ENCODE peak calls at places on chromosomes 13 and 19, in four cellular contexts. Y is kidney, J is NCI-H82, N is NCI-H2029 treated with DMSO at 0.1 percent for 48 hours. K is an unnamed sample.

GRCh38 chr19:5445667-5446066 is 9.6 kb upstream of the ZNRF4 start:
- DNase-seq in Y (no peak), J (peak; percentile 60), N (no peak), K (no peak)

GRCh38 chr13:40334031-40334430 is 332.4 kb downstream of the FOXO1 start:
- DNase-seq in N (no peak), J (no peak), Y (no peak), K (no peak)

GRCh38 chr13:51220706-51221105 is 1.5 kb upstream of the FAM124A start:
- DNase-seq in Y (no peak), N (no peak), J (no peak), K (no peak)

GRCh38 chr13:47796816-47797215 is 204.3 kb downstream of the SUCLA2 start:
- DNase-seq in J (no peak), Y (no peak), N (no peak), K (no peak)

GRCh38 chr19:4474504-4475136 is 2.5 kb downstream of the HDGFL2 start:
- DNase-seq in N (no peak), Y (no peak), J (peak; percentile 91), K (no peak)

GRCh38 chr13:110173247-110173818 is 133.6 kb downstream of the COL4A1 start:
- DNase-seq in N (no peak), J (no peak), Y (no peak), K (no peak)

GRCh38 chr13:98254541-98254940 is 77.5 kb upstream of the RNF113B start:
- DNase-seq in N (no peak), J (no peak), Y (no peak), K (no peak)

GRCh38 chr19:6032827-6033226 is 54.9 kb upstream of the RANBP3 start:
- DNase-seq in J (no peak), N (no peak), Y (peak; percentile 17), K (peak; percentile 40)

GRCh38 chr19:34404109-34404909 is at the start of gene PDCD2L:
- DNase-seq in Y (peak; percentile 96), J (peak; percentile 98), N (peak; percentile 58), K (peak; percentile 93)

GRCh38 chr13:68323106-68323505 is 1093.0 kb upstream of the PCDH9 start:
- DNase-seq in N (no peak), J (no peak), Y (no peak), K (no peak)

GRCh38 chr13:109874921-109875454 is 88.6 kb upstream of the IRS2 start:
- DNase-seq in J (no peak), N (no peak), Y (no peak), K (no peak)

GRCh38 chr13:111204438-111205177 is 89.5 kb downstream of the ARHGEF7 start:
- DNase-seq in N (no peak), J (peak; percentile 16), Y (no peak), K (no peak)

GRCh38 chr19:30719991-30720329 is 347.8 kb downstream of the ZNF536 start:
- DNase-seq in J (no peak), N (no peak), Y (no peak), K (no peak)

GRCh38 chr13:40666058-40666904 is at the start of gene FOXO1:
- DNase-seq in J (peak; percentile 91), Y (peak; percentile 96), N (no peak), K (peak; percentile 96)

GRCh38 chr19:53898680-53899341 is 10.3 kb upstream of the CACNG7 start:
- DNase-seq in J (peak; percentile 61), N (no peak), Y (peak; percentile 66), K (no peak)

GRCh38 chr19:54616840-54617560 is 13.3 kb upstream of the LILRB1 start:
- DNase-seq in Y (no peak), J (no peak), N (no peak), K (peak; percentile 53)

GRCh38 chr19:58059003-58059671 is at the start of gene ZNF135:
- DNase-seq in N (peak; percentile 27), Y (peak; percentile 96), J (peak; percentile 79), K (peak; percentile 89)

GRCh38 chr13:48161530-48162179 is 66.8 kb upstream of the MED4 start:
- DNase-seq in N (no peak), Y (no peak), J (no peak), K (no peak)